ENCODE peak calls at places on chromosomes 12 and 14, in nine cellular contexts. R, P, C, H, K, A, Q, Z and D are unnamed samples.

GRCh38 chr12:8780389-8780788 is 42.0 kb upstream of the A2ML1 start:
- DNase-seq in A (peak; percentile 40), K (peak; percentile 44), Q (no peak), P (peak; percentile 56), H (no peak), C (no peak), R (no peak), Z (no peak), D (no peak)

GRCh38 chr14:30131698-30132097 is 204.1 kb upstream of the PRKD1 start:
- DNase-seq in C (no peak), P (no peak), R (no peak), Z (no peak), Q (no peak), K (no peak), H (no peak), A (no peak), D (no peak)

GRCh38 chr12:131726-132465 is 65.3 kb downstream of the IQSEC3 start:
- DNase-seq in C (no peak), R (no peak), P (no peak), K (no peak), Q (no peak), H (no peak), A (no peak), Z (no peak), D (no peak)

GRCh38 chr12:121391619-121392324 is 8.1 kb upstream of the RNF34 start:
- DNase-seq in R (no peak), Q (no peak), A (peak; percentile 3), H (no peak), P (peak; percentile 59), C (peak; percentile 53), K (peak; percentile 61), Z (peak; percentile 33), D (no peak)

GRCh38 chr14:76473381-76474263 is 97.7 kb downstream of the ESRRB start:
- DNase-seq in P (no peak), H (no peak), K (peak; percentile 6), C (no peak), Z (no peak), R (no peak), A (no peak), Q (no peak), D (peak; percentile 57)

GRCh38 chr14:99077076-99077843 is 194.7 kb downstream of the BCL11B start:
- DNase-seq in K (no peak), H (no peak), Q (no peak), A (peak; percentile 40), P (no peak), Z (no peak), C (no peak), R (no peak), D (no peak)

GRCh38 chr12:107761502-107761904 is 566 bp upstream of the PRDM4 start:
- DNase-seq in A (no peak), R (no peak), Q (no peak), P (no peak), Z (no peak), H (no peak), C (no peak), K (no peak), D (peak; percentile 9)

GRCh38 chr12:57110189-57111045 is 745 bp downstream of the STAT6 start:
- DNase-seq in K (peak; percentile 37), Q (peak; percentile 78), Z (peak; percentile 68), R (no peak), H (peak; percentile 70), C (peak; percentile 84), P (peak; percentile 50), A (peak; percentile 60), D (peak; percentile 75)

GRCh38 chr14:50666772-50667490 is 1.2 kb downstream of the SAV1 start:
- DNase-seq in Q (no peak), P (peak; percentile 91), A (peak; percentile 70), K (peak; percentile 73), Z (peak; percentile 50), H (no peak), R (peak; percentile 68), C (no peak), D (peak; percentile 57)

GRCh38 chr12:1553987-1554982 is 40.1 kb downstream of the FBXL14 start:
- DNase-seq in K (no peak), Z (no peak), C (no peak), R (no peak), H (no peak), P (no peak), A (no peak), Q (no peak), D (no peak)

GRCh38 chr12:89156862-89157262 is 195.4 kb downstream of the DUSP6 start:
- DNase-seq in R (no peak), Q (no peak), P (no peak), A (peak; percentile 32), Z (no peak), C (no peak), K (peak; percentile 67), H (no peak), D (no peak)

GRCh38 chr12:76081909-76082308 is 2.6 kb downstream of the NAP1L1 start:
- DNase-seq in Q (no peak), C (no peak), Z (no peak), A (no peak), P (no peak), H (no peak), K (no peak), R (no peak), D (no peak)

GRCh38 chr12:76078748-76079147 is 5.7 kb downstream of the NAP1L1 start:
- DNase-seq in K (no peak), P (no peak), H (no peak), Q (no peak), R (no peak), A (no peak), C (no peak), Z (no peak), D (no peak)

GRCh38 chr12:76080729-76081415 is 3.6 kb downstream of the NAP1L1 start:
- DNase-seq in A (no peak), P (no peak), R (no peak), K (no peak), Q (no peak), Z (no peak), C (no peak), H (no peak), D (no peak)

GRCh38 chr12:76083246-76083735 is 1.2 kb downstream of the NAP1L1 start:
- DNase-seq in P (no peak), K (no peak), Q (no peak), H (no peak), R (no peak), Z (no peak), A (no peak), C (peak; percentile 30), D (no peak)

DNA sequence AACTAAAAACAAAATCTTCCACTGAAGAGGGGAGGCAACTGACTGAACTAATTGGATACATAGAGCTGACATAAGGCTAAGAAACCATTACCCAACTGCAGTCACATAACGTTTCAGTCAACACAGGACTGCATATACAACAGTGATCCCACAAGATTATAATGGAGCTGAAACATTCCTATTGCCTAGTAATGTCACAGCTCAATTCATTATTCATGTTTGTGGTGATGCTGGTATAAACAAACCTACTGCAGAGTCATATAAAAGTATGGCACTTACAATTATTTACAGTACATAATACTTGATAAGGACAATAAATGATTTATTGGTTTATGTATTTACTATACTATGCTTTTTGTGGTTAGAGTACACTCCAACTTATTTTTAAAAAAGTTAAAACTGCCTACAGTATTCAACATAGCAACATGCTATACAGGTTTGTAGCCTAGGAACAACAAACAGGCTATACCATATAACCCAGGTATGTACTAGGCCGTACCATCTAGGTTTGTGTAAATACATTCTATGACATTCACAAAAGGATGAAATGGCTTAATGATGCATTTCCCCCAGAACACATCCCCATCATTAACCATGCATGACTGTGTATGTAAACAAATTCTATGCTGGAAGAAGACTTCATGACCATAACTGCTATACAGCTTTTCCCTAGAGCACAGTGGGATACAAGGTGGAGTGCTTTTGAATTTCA is 4.3 kb downstream of the NAP1L1 start:
- DNase-seq in A (no peak), H (no peak), R (no peak), Q (no peak), Z (no peak), P (peak; percentile 81), C (no peak), K (peak; percentile 74), D (no peak)
- H3K27ac ChIP-seq in A (no peak overlapping the region), H (no peak overlapping the region), R (no peak overlapping the region), Q (no peak overlapping the region), Z (no peak overlapping the region), P (no peak overlapping the region), C (no peak overlapping the region), K (peak overlapping the region; percentile 70), D (no peak overlapping the region)

DNA sequence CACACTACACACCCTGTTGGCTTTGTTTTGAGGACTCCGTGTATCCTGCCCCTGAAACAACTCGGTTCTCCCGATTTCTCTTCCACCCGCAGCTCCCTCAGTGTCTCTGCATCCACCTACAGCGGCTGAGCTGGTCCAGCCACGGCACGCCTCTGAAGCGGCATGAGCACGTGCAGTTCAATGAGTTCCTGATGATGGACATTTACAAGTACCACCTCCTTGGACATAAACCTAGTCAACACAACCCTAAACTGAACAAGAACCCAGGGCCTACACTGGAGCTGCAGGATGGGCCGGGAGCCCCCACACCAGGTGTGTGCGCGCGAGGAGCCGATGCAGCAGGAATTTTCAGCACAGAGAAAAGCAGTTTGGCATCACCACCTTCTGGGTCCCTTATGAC is 10.5 kb downstream of the ALKBH2 start:
- DNase-seq in K (no peak), C (no peak), P (no peak), H (no peak), Z (no peak), R (no peak), Q (no peak), A (no peak), D (no peak)
- H3K36me3 ChIP-seq in K (peaks cover 35% of the 10 kb centered on the region), C (peaks cover 91% of the 10 kb centered on the region), P (peaks cover 4% of the 10 kb centered on the region), H (peaks cover 39% of the 10 kb centered on the region), Z (peaks cover 96% of the 10 kb centered on the region), R (peaks cover 85% of the 10 kb centered on the region), Q (no peaks in the 10 kb centered on the region), A (peaks cover 12% of the 10 kb centered on the region), D (peaks cover 51% of the 10 kb centered on the region)

GRCh38 chr14:96286251-96286650 is 30.2 kb downstream of the BDKRB1 start:
- DNase-seq in Q (no peak), H (no peak), K (no peak), A (no peak), P (no peak), C (no peak), Z (no peak), R (no peak), D (no peak)
- TF ChIP-seq CTCF in Q (no peak), H (no peak), K (no peak), A (no peak), P (no peak), C (no peak), Z (no peak), R (no peak), D (no peak)

DNA sequence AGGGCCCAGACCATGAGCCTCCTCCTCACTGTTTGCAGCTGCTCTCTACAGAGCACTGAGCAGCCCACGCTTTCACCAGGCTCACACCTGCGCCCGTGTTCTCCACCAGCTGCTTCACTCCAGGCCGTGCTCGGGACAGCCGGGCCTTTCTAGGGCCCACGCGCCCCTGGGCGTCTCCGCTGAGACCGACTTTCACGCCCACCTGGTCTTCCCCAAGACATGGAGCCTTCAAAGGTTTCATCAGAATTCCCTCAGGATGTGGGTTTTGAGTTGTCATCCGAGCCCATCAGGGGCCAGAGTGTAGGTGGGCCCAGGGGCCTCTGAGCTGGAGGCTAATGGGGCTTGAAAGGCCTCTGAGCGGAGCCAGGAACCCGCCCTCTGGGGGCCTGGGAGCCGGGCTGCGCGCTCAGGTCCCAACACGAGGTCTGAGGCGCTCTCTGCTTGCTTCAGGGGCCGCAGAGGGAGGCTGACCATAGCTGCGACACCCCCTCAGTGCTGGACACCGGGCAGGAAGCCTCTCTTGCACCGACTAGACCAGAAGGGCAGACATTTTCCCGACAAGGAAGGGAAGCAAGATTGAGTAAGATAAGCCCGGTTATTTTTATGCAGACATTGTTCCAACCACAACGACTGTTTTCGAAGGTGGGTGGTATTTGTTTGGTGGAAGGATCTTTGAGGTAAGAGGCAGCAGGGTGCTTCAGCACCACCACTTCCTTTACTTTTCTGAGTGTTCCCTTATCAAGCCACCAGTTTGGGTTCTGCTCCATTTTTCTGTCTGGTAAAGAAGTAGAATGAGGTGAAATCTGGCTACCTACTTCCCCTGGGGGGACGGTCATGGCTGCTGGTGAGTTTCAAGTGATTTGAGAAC is 125.0 kb upstream of the FUT8 start:
- DNase-seq in Q (no peak), Z (no peak), K (no peak), P (no peak), H (no peak), R (no peak), C (no peak), A (no peak), D (no peak)
- H3K27ac ChIP-seq in Q (peak overlapping the region; percentile 50), Z (peak overlapping the region; percentile 41), K (no peak overlapping the region), P (no peak overlapping the region), H (no peak overlapping the region), R (no peak overlapping the region), C (peak overlapping the region; percentile 41), A (no peak overlapping the region), D (no peak overlapping the region)